ENCODE peak calls at places on chromosomes 6 and 20, in ten cellular contexts. Y is fibroblast of the conjunctiva; G is transverse colon; K is MM.1S; E is stimulated activated CD4-positive, alpha-beta T cell treated with anti-CD3 and anti-CD28 coated beads, Interleukin-12 subunit alpha, Interleukin-12 subunit beta, amount 100 ng/mL, for 24 hours; Q is AML-193; I is A172; J is activated CD4-positive, alpha-beta T cell treated with anti-CD3 and anti-CD28 coated beads, Interleukin-2, amount 50 U/mL, for 48 hours; V is WTC11; P is T follicular helper cell. A is an unnamed sample.
A peak's percentile ranks its signal among the peaks of the same experiment; 100 is the strongest.

GRCh38 chr6:26097268-26097875 is 10.1 kb downstream of the HFE start:
- DNase-seq in Y (peak; percentile 54), G (peak; percentile 69), K (peak; percentile 50), E (peak; percentile 48), Q (peak; percentile 65), I (peak; percentile 52), J (peak; percentile 46), V (peak; percentile 68), P (peak; percentile 55), A (peak; percentile 63)

GRCh38 chr6:170174771-170175643 is 115.9 kb downstream of the DLL1 start:
- DNase-seq in Y (no peak), G (no peak), K (no peak), E (no peak), Q (no peak), I (no peak), J (no peak), V (no peak), P (no peak), A (no peak)

GRCh38 chr6:167770291-167770955 is 56.3 kb upstream of the AFDN start:
- DNase-seq in Y (no peak), G (no peak), K (no peak), E (no peak), Q (no peak), I (no peak), J (no peak), V (no peak), P (no peak), A (no peak)

GRCh38 chr6:105522626-105523322 is 119.9 kb upstream of the PREP start:
- DNase-seq in Y (no peak), G (no peak), K (peak; percentile 8), E (no peak), Q (no peak), I (peak; percentile 21), J (no peak), V (no peak), P (no peak), A (no peak)

GRCh38 chr6:25844518-25844917 is 12.7 kb upstream of the SLC17A1 start:
- DNase-seq in Y (no peak), G (no peak), K (no peak), E (no peak), Q (no peak), I (no peak), J (no peak), V (no peak), P (no peak), A (no peak)

GRCh38 chr6:95364016-95364604 is 213.2 kb upstream of the MANEA start:
- DNase-seq in Y (no peak), G (no peak), K (peak; percentile 43), E (no peak), Q (peak; percentile 51), I (peak; percentile 21), J (no peak), V (no peak), P (no peak), A (no peak)

GRCh38 chr20:24543168-24543567 is 73.7 kb downstream of the SYNDIG1 start:
- DNase-seq in Y (no peak), G (no peak), K (no peak), E (no peak), Q (no peak), I (no peak), J (no peak), V (no peak), P (no peak), A (no peak)

GRCh38 chr6:167093406-167093921 is 29.4 kb upstream of the CCR6 start:
- DNase-seq in Y (no peak), G (no peak), K (no peak), E (no peak), Q (no peak), I (no peak), J (no peak), V (no peak), P (no peak), A (no peak)

GRCh38 chr20:17202668-17203067 is 24.2 kb upstream of the PCSK2 start:
- DNase-seq in Y (no peak), G (no peak), K (no peak), E (no peak), Q (no peak), I (peak; percentile 37), J (no peak), V (peak; percentile 17), P (no peak), A (no peak)

GRCh38 chr6:41477572-41477971 is 68.6 kb upstream of the FOXP4 start:
- DNase-seq in Y (no peak), G (no peak), K (no peak), E (no peak), Q (no peak), I (no peak), J (no peak), V (peak; percentile 47), P (no peak), A (no peak)

GRCh38 chr20:59024111-59024530 is 4.9 kb downstream of the TUBB1 start:
- DNase-seq in Y (no peak), G (no peak), K (no peak), E (no peak), Q (no peak), I (no peak), J (no peak), V (no peak), P (no peak), A (no peak)

A was measured in effector CD4-positive, alpha-beta T cell.